ENCODE peak calls at places on chromosomes 6 and 20, in seven cellular contexts. Z is HepG2, U is K562, G is GM12878, A is SK-N-SH, Q is HCT116, O is H1. C is an unnamed sample.

GRCh38 chr6:170152111-170152926 is 138.6 kb downstream of the DLL1 start:
- DNase-seq in U (no peak), G (no peak), A (no peak), O (no peak), Z (no peak), Q (no peak), C (no peak)

GRCh38 chr6:40996591-40997247 is 42.3 kb downstream of the UNC5CL start:
- DNase-seq in O (no peak), A (no peak), G (no peak), Z (peak; percentile 69), U (peak; percentile 22), Q (no peak), C (peak; percentile 5)

GRCh38 chr6:151286192-151286591 is 46.4 kb downstream of the AKAP12 start:
- DNase-seq in Q (no peak), U (no peak), A (no peak), G (no peak), O (no peak), Z (no peak), C (no peak)

GRCh38 chr20:10800288-10800687 is 126.5 kb upstream of the JAG1 start:
- DNase-seq in O (no peak), U (no peak), Z (peak; percentile 62), G (no peak), A (no peak), Q (no peak), C (no peak)

GRCh38 chr20:60055740-60056139 is 97.5 kb downstream of the CDH26 start:
- DNase-seq in O (no peak), A (no peak), U (no peak), G (peak; percentile 4), Q (no peak), Z (no peak), C (no peak)

GRCh38 chr6:94401311-94401710 is 982.0 kb upstream of the EPHA7 start:
- DNase-seq in Q (no peak), Z (no peak), O (no peak), A (no peak), G (no peak), U (no peak), C (no peak)

GRCh38 chr6:28802417-28803336 is 121.1 kb downstream of the TRIM27 start:
- DNase-seq in U (peak; percentile 68), A (no peak), Z (peak; percentile 62), Q (peak; percentile 58), G (no peak), O (peak; percentile 50), C (peak; percentile 28)

GRCh38 chr6:106360410-106360988 is at the start of gene CRYBG1:
- DNase-seq in O (peak; percentile 77), Q (peak; percentile 75), U (peak; percentile 91), A (peak; percentile 92), G (no peak), Z (peak; percentile 27), C (peak; percentile 92)

GRCh38 chr6:134420638-134421181 is 102.8 kb upstream of the SGK1 start:
- DNase-seq in Z (no peak), Q (no peak), A (no peak), O (no peak), U (no peak), G (no peak), C (no peak)

GRCh38 chr6:126581316-126581715 is 241.4 kb downstream of the CENPW start:
- DNase-seq in Z (no peak), Q (no peak), A (no peak), O (no peak), G (no peak), U (no peak), C (no peak)

GRCh38 chr6:158818580-158819212 is 472 bp downstream of the EZR start:
- DNase-seq in U (peak; percentile 72), Q (no peak), O (no peak), Z (peak; percentile 54), G (no peak), A (peak; percentile 81), C (peak; percentile 70)

GRCh38 chr6:56311525-56311924 is 64.1 kb upstream of the COL21A1 start:
- DNase-seq in Q (no peak), O (no peak), A (no peak), Z (no peak), G (no peak), U (no peak), C (no peak)

GRCh38 chr6:139894271-139894670 is 519.8 kb upstream of the CITED2 start:
- DNase-seq in O (no peak), G (no peak), Z (no peak), U (no peak), Q (no peak), A (no peak), C (no peak)

GRCh38 chr6:43952746-43953145 is 174.5 kb downstream of the MRPL14 start:
- DNase-seq in A (no peak), G (no peak), U (peak; percentile 64), O (no peak), Z (peak; percentile 29), Q (peak; percentile 21), C (peak; percentile 17)

GRCh38 chr6:109701201-109701600 is 10.1 kb downstream of the FIG4 start:
- DNase-seq in Z (no peak), Q (no peak), U (no peak), O (no peak), A (no peak), G (no peak), C (no peak)

GRCh38 chr20:6718660-6719059 is 48.8 kb upstream of the BMP2 start:
- DNase-seq in Q (no peak), A (no peak), G (no peak), U (no peak), O (no peak), Z (no peak), C (peak; percentile 19)
- TF ChIP-seq JUND in Q (no peak), A (no peak), G (no peak), U (no peak), O (no peak), Z (no peak), C (no peak)

DNA sequence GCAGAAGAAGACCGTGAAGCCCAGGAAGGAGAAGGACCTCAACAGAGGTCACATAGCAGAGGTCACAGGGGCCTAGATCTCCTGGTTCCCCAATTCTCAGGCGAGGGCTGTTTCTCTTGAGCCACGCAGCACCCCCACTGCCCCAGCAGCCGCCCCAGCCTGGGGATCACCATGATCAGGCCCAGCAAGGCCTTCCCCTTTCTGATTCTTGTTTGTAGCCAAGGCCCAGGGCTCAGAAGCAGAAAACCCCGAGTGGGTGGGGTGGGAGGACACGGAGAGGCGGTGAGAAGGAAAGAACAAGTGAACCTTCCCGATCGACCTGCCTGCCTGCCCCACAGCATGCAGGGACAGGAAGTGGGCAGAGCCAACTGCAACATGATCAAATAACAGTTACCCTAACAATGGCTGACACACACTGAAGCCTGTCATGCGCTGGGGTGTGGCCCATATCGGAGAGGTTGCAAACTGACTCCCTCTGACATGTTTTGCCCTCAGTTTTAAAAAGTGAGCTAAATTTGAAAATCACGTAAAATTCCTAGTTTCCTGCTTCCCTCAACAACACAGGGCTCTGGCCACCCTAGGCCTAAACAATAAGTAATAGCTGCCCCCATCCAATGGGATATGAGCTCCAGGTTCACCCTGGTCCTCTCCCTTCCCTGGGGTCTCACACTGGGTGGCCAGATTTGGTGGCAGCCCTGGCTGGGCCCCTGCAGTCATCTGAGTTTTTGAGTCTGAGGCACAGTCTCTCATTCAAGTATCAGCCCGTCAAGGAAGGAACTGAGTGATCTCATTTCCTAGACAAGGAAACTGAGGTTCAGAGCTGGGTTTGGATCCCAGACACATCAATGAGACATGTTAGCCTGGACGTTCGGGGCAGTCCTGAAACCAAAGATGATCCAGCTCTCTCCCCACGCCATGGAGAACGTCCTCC is 6.5 kb downstream of the PEDS1 start:
- DNase-seq in A (no peak), U (peak; percentile 41), O (no peak), Q (no peak), Z (no peak), G (peak; percentile 45), C (no peak)
- TF ChIP-seq JUND in A (no peak), U (no peak), O (no peak), Q (no peak), Z (no peak), G (no peak), C (no peak)

GRCh38 chr6:21824431-21825180 is 231.1 kb downstream of the SOX4 start:
- DNase-seq in G (no peak), A (no peak), Q (no peak), O (no peak), Z (no peak), U (no peak), C (peak; percentile 25)
- TF ChIP-seq JUND in G (no peak), A (no peak), Q (no peak), O (no peak), Z (no peak), U (no peak), C (no peak)

GRCh38 chr20:9068896-9069663 is at the start of gene PLCB4:
- DNase-seq in O (no peak), G (no peak), A (peak; percentile 75), Q (no peak), Z (no peak), U (peak; percentile 26), C (peak; percentile 79)
- TF ChIP-seq JUND in O (no peak), G (no peak), A (no peak), Q (no peak), Z (no peak), U (no peak), C (no peak)

DNA sequence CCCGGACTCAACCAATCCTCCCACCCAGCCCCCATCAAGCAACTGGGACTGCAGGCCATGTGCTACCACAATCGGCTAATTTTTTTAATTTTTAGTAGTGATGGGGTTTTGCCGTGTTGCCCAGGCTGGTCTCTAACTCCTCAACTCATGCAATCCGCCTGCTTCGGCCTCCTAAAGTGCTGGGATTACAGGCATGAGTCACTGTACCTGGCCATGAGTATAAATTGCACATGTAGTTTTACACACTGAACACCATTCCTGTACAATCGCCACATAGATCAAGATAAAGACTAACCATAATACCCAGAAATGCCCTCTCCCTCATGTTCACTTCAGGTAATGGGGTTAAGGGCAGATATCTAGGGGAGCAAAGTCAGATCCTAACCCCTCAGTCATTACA is 26.4 kb downstream of the TRPC4AP start:
- DNase-seq in G (no peak), Q (no peak), A (no peak), Z (no peak), O (no peak), U (no peak), C (no peak)
- TF ChIP-seq JUND in G (no peak), Q (no peak), A (no peak), Z (no peak), O (no peak), U (no peak), C (no peak)

GRCh38 chr6:104597541-104598050 is 262.1 kb downstream of the HACE1 start:
- DNase-seq in O (no peak), G (no peak), A (no peak), Q (no peak), U (no peak), Z (no peak), C (no peak)
- TF ChIP-seq JUND in O (no peak), G (no peak), A (no peak), Q (no peak), U (no peak), Z (no peak), C (no peak)

C was measured in T47D.